ENCODE peak calls at places on chromosomes 6 and 20, in four cellular contexts. One of them, this sample, is unnamed.

GRCh38 chr20:35662541-35662940 is 2.2 kb downstream of the CPNE1 start:
- DNase-seq in foreskin fibroblast: no peak
- DNase-seq in AG04449: no peak
- DNase-seq in neural crest cell: no peak
- DNase-seq in this sample: no peak

GRCh38 chr6:63597142-63598000 is 25.1 kb downstream of the LOC128125822 start:
- DNase-seq in foreskin fibroblast: no peak
- DNase-seq in AG04449: no peak
- DNase-seq in neural crest cell: no peak
- DNase-seq in this sample: no peak

GRCh38 chr6:34680802-34681515 is 15.6 kb downstream of the ILRUN start:
- DNase-seq in foreskin fibroblast: no peak
- DNase-seq in AG04449: no peak
- DNase-seq in neural crest cell: no peak
- DNase-seq in this sample: no peak

GRCh38 chr6:131683479-131683878 is 17.7 kb downstream of the OR2A4 start:
- DNase-seq in foreskin fibroblast: no peak
- DNase-seq in AG04449: no peak
- DNase-seq in neural crest cell: no peak
- DNase-seq in this sample: no peak

GRCh38 chr6:46347669-46348068 is 143.6 kb downstream of the RCAN2 start:
- DNase-seq in foreskin fibroblast: no peak
- DNase-seq in AG04449: no peak
- DNase-seq in neural crest cell: no peak
- DNase-seq in this sample: no peak

GRCh38 chr20:40470313-40471260 is 218.4 kb downstream of the MAFB start:
- DNase-seq in foreskin fibroblast: no peak
- DNase-seq in AG04449: no peak
- DNase-seq in neural crest cell: no peak
- DNase-seq in this sample: no peak

GRCh38 chr6:162733489-162733888 is 5.7 kb downstream of the PACRG start:
- DNase-seq in foreskin fibroblast: no peak
- DNase-seq in AG04449: no peak
- DNase-seq in neural crest cell: no peak
- DNase-seq in this sample: no peak

GRCh38 chr20:44600301-44600700 is 17.9 kb downstream of the PKIG start:
- DNase-seq in foreskin fibroblast: no peak
- DNase-seq in AG04449: no peak
- DNase-seq in neural crest cell: no peak
- DNase-seq in this sample: no peak

GRCh38 chr6:20706293-20707165 is 172.3 kb downstream of the CDKAL1 start:
- DNase-seq in foreskin fibroblast: no peak
- DNase-seq in AG04449: no peak
- DNase-seq in neural crest cell: no peak
- DNase-seq in this sample: peak

GRCh38 chr20:57680131-57680716 is 29.6 kb downstream of the PMEPA1 start:
- DNase-seq in foreskin fibroblast: no peak
- DNase-seq in AG04449: no peak
- DNase-seq in neural crest cell: no peak
- DNase-seq in this sample: no peak

GRCh38 chr6:34602318-34603111 is 46.4 kb upstream of the SPDEF start:
- DNase-seq in foreskin fibroblast: no peak
- DNase-seq in AG04449: no peak
- DNase-seq in neural crest cell: no peak
- DNase-seq in this sample: no peak

GRCh38 chr6:71410164-71410566 is 121.6 kb downstream of the OGFRL1 start:
- DNase-seq in foreskin fibroblast: no peak
- DNase-seq in AG04449: no peak
- DNase-seq in neural crest cell: no peak
- DNase-seq in this sample: no peak

GRCh38 chr20:775679-776135 is 7.4 kb upstream of the SLC52A3 start:
- DNase-seq in foreskin fibroblast: no peak
- DNase-seq in AG04449: no peak
- DNase-seq in neural crest cell: no peak
- DNase-seq in this sample: no peak

GRCh38 chr6:169041078-169041477 is 212.6 kb downstream of the THBS2 start:
- DNase-seq in foreskin fibroblast: no peak
- DNase-seq in AG04449: no peak
- DNase-seq in neural crest cell: no peak
- DNase-seq in this sample: no peak
- TF ChIP-seq CTCF in foreskin fibroblast: no peak
- TF ChIP-seq CTCF in AG04449: no peak
- TF ChIP-seq CTCF in neural crest cell: no peak
- TF ChIP-seq CTCF in this sample: no peak

GRCh38 chr6:16759646-16760535 is 1.4 kb downstream of the ATXN1 start:
- DNase-seq in foreskin fibroblast: peak
- DNase-seq in AG04449: no peak
- DNase-seq in neural crest cell: peak
- DNase-seq in this sample: peak
- TF ChIP-seq CTCF in foreskin fibroblast: no peak
- TF ChIP-seq CTCF in AG04449: peak
- TF ChIP-seq CTCF in neural crest cell: peak
- TF ChIP-seq CTCF in this sample: peak

GRCh38 chr6:126176266-126176665 is 163.6 kb upstream of the CENPW start:
- DNase-seq in foreskin fibroblast: no peak
- DNase-seq in AG04449: no peak
- DNase-seq in neural crest cell: no peak
- DNase-seq in this sample: no peak
- TF ChIP-seq CTCF in foreskin fibroblast: peak
- TF ChIP-seq CTCF in AG04449: peak
- TF ChIP-seq CTCF in neural crest cell: peak
- TF ChIP-seq CTCF in this sample: peak

DNA sequence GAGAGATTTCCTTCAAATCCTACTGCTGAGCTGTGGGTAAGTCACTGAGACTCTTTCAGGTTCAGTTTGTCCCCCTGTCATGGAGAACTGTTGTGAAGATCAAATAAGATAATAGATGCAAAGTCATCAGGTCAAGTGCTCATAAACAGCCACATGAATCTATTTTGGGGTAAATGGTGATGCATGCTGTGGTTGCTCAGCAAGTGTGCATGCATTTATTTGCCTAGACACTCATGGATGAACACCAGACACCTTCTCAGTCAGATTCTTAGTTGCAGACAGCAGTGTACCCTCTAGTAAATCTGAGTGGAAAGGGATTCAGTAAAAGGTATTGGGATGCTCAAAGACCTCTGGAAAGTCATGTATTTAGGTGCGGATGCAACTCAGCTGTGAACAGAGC is 168.0 kb upstream of the FOXA2 start:
- DNase-seq in foreskin fibroblast: no peak
- DNase-seq in AG04449: no peak
- DNase-seq in neural crest cell: no peak
- DNase-seq in this sample: no peak
- TF ChIP-seq CTCF in foreskin fibroblast: no peak
- TF ChIP-seq CTCF in AG04449: no peak
- TF ChIP-seq CTCF in neural crest cell: no peak
- TF ChIP-seq CTCF in this sample: no peak

GRCh38 chr6:147382945-147383554 is 125.4 kb upstream of the SAMD5 start:
- DNase-seq in foreskin fibroblast: peak
- DNase-seq in AG04449: no peak
- DNase-seq in neural crest cell: no peak
- DNase-seq in this sample: no peak
- TF ChIP-seq CTCF in foreskin fibroblast: peak
- TF ChIP-seq CTCF in AG04449: peak
- TF ChIP-seq CTCF in neural crest cell: peak
- TF ChIP-seq CTCF in this sample: peak

GRCh38 chr6:14210663-14211595 is 93.4 kb downstream of the CD83 start:
- DNase-seq in foreskin fibroblast: peak
- DNase-seq in AG04449: no peak
- DNase-seq in neural crest cell: peak
- DNase-seq in this sample: peak
- TF ChIP-seq CTCF in foreskin fibroblast: peak
- TF ChIP-seq CTCF in AG04449: peak
- TF ChIP-seq CTCF in neural crest cell: peak
- TF ChIP-seq CTCF in this sample: peak

GRCh38 chr6:16227605-16228004 is 10.8 kb upstream of the GMPR start:
- DNase-seq in foreskin fibroblast: no peak
- DNase-seq in AG04449: no peak
- DNase-seq in neural crest cell: no peak
- DNase-seq in this sample: no peak

GRCh38 chr6:16227048-16227562 is 11.3 kb upstream of the GMPR start:
- DNase-seq in foreskin fibroblast: no peak
- DNase-seq in AG04449: no peak
- DNase-seq in neural crest cell: no peak
- DNase-seq in this sample: no peak

GRCh38 chr6:16228043-16228442 is 10.3 kb upstream of the GMPR start:
- DNase-seq in foreskin fibroblast: no peak
- DNase-seq in AG04449: no peak
- DNase-seq in neural crest cell: no peak
- DNase-seq in this sample: no peak

GRCh38 chr6:16229710-16230109 is 8.7 kb upstream of the GMPR start:
- DNase-seq in foreskin fibroblast: no peak
- DNase-seq in AG04449: no peak
- DNase-seq in neural crest cell: no peak
- DNase-seq in this sample: no peak

DNA sequence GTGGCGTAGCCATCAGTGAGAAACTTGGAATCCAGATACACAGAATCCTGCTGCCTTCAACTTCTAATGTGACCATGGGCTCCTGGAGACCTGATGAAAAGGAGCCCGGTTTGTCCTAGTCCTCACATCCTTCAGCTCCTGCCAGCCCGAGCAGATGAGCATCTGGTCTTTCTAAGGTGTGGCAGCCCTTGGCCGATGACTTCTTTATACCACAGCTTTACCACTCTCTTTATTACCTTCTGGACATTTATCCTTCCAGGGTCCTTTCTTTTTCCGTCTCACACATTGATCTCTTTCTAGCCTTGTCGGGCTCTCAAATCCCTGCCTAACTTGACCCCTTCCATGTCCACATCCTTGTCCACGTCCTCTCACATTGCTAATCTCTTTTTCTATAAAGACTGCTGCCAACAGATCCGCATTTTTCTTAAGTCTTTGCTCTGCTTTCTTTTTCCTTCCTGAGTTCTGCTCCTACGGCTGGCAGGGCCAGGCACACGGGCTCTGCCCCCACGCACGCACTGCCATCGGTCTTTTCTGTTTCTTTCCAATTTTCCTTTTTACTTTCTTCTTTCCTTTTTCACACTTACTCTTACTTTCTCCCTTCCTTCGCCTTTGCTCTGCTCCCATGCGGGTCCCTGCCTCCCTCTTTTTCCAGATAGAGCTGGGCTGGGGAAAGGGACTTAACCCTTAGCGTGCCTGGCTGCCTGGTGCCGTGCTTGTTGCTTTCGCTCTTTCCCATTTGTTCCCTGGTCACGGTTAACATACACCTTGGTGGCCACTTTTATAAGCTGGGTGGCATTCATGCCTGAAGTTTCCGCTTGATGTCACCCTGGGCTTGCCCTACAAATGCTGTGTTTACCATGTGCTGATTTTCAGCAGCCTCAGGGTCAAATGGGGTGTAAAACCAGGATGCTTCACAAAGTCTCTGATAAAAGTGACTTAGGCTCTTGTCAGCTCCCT is 9.4 kb upstream of the GMPR start:
- DNase-seq in foreskin fibroblast: no peak
- DNase-seq in AG04449: no peak
- DNase-seq in neural crest cell: no peak
- DNase-seq in this sample: no peak
- TF ChIP-seq CTCF in foreskin fibroblast: no peak
- TF ChIP-seq CTCF in AG04449: no peak
- TF ChIP-seq CTCF in neural crest cell: no peak
- TF ChIP-seq CTCF in this sample: no peak

DNA sequence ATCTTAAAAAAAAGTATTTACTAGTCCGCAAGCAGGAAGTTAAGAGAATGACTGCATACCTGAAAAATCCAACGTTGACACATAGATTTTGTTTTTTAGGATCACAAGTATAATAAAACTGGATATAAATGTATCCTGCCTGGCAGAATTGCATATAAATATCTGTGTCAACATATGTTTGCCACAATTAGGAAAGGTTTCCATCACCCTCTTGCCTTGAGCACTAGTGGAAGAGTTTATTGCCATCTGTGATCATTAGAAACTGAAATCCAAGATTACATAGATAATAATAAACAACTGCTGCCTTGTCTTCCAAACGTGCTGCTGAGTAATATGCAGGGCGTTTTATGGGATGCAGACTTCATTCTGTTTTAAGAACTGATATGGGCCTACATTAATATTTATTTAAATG is 27.9 kb downstream of the PLEKHG1 start:
- DNase-seq in foreskin fibroblast: no peak
- DNase-seq in AG04449: no peak
- DNase-seq in neural crest cell: no peak
- DNase-seq in this sample: no peak
- TF ChIP-seq CTCF in foreskin fibroblast: no peak
- TF ChIP-seq CTCF in AG04449: no peak
- TF ChIP-seq CTCF in neural crest cell: no peak
- TF ChIP-seq CTCF in this sample: no peak

GRCh38 chr20:62822788-62823651 is 6.2 kb downstream of the COL9A3 start:
- DNase-seq in foreskin fibroblast: no peak
- DNase-seq in AG04449: no peak
- DNase-seq in neural crest cell: no peak
- DNase-seq in this sample: no peak
- TF ChIP-seq CTCF in foreskin fibroblast: peak
- TF ChIP-seq CTCF in AG04449: peak
- TF ChIP-seq CTCF in neural crest cell: peak
- TF ChIP-seq CTCF in this sample: peak

DNA sequence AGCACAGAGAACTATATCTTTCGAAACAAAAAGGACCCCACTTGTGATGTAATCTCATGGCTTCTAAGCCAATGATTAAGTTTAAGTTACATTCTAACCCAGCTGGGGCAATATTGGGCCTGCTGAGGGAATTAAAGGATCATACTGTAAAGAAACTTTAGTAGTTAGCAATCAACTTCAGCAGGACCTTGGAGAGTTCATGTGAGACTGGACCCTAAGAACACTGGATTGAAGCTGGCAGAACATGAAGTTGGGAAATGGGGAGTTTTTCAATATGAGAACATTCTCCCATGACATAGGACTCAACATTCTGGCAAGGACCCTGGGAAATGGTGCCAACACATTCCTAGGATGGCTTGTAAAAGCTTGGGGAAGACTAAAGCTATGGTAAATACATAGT is 516.2 kb downstream of the PKHD1 start:
- DNase-seq in foreskin fibroblast: no peak
- DNase-seq in AG04449: no peak
- DNase-seq in neural crest cell: no peak
- DNase-seq in this sample: no peak
- TF ChIP-seq CTCF in foreskin fibroblast: no peak
- TF ChIP-seq CTCF in AG04449: no peak
- TF ChIP-seq CTCF in neural crest cell: no peak
- TF ChIP-seq CTCF in this sample: no peak

This sample was measured in AG04450.